ENCODE peak calls at places on chromosomes 12 and 14, in six cellular contexts. Q is amniotic stem cell, J is nucleus accumbens, H is NCI-H446, X is cardiac fibroblast, B is NCI-H748 treated with DMSO at 0.1 percent for 48 hours. C is an unnamed sample.

GRCh38 chr12:11953523-11953922 is 117.2 kb upstream of the BCL2L14 start:
- DNase-seq in Q (no peak), J (no peak), H (peak), X (no peak), B (no peak), C (no peak)

GRCh38 chr14:26525057-26525456 is 72.8 kb downstream of the NOVA1 start:
- DNase-seq in Q (no peak), J (no peak), H (no peak), X (peak), B (no peak), C (no peak)

GRCh38 chr12:25463005-25463404 is 90.1 kb downstream of the LMNTD1 start:
- DNase-seq in Q (no peak), J (no peak), H (no peak), X (no peak), B (no peak), C (no peak)

GRCh38 chr12:94615284-94616216 is 34.8 kb downstream of the TMCC3 start:
- DNase-seq in Q (no peak), J (no peak), H (peak), X (peak), B (no peak), C (peak)

GRCh38 chr12:63294327-63294632 is 143.3 kb upstream of the AVPR1A start:
- DNase-seq in Q (peak), J (no peak), H (no peak), X (peak), B (no peak), C (peak)

GRCh38 chr12:131540138-131540623 is 170.7 kb upstream of the SFSWAP start:
- DNase-seq in Q (no peak), J (no peak), H (no peak), X (no peak), B (no peak), C (no peak)

GRCh38 chr12:132275110-132275531 is 54.3 kb downstream of the GALNT9 start:
- DNase-seq in Q (no peak), J (no peak), H (peak), X (peak), B (peak), C (peak)

GRCh38 chr14:91964724-91965123 is 17.2 kb upstream of the FBLN5 start:
- DNase-seq in Q (no peak), J (no peak), H (no peak), X (no peak), B (no peak), C (no peak)

GRCh38 chr12:63940295-63940997 is 95.9 kb downstream of the SRGAP1 start:
- DNase-seq in Q (no peak), J (no peak), H (peak), X (peak), B (no peak), C (peak)

GRCh38 chr12:5494343-5494742 is 62.4 kb downstream of the NTF3 start:
- DNase-seq in Q (no peak), J (no peak), H (no peak), X (no peak), B (no peak), C (no peak)

GRCh38 chr14:29529418-29529817 is 398.2 kb downstream of the PRKD1 start:
- DNase-seq in Q (no peak), J (no peak), H (peak), X (peak), B (no peak), C (peak)

GRCh38 chr14:101491841-101492240 is 69.5 kb upstream of the DIO3 start:
- DNase-seq in Q (no peak), J (no peak), H (no peak), X (no peak), B (no peak), C (no peak)

GRCh38 chr12:131122631-131123030 is 168.9 kb downstream of the ADGRD1 start:
- DNase-seq in Q (no peak), J (no peak), H (no peak), X (no peak), B (no peak), C (no peak)

GRCh38 chr12:49750027-49750977 is 8.9 kb downstream of the TMBIM6 start:
- DNase-seq in Q (no peak), J (no peak), H (no peak), X (peak), B (no peak), C (peak)

GRCh38 chr14:99728981-99729451 is 44.9 kb downstream of the CYP46A1 start:
- DNase-seq in Q (no peak), J (no peak), H (no peak), X (no peak), B (no peak), C (no peak)

GRCh38 chr14:99316281-99317163 is 44.5 kb upstream of the BCL11B start:
- DNase-seq in Q (no peak), J (no peak), H (no peak), X (no peak), B (no peak), C (no peak)

GRCh38 chr12:107329569-107330324 is 236.4 kb upstream of the CRY1 start:
- DNase-seq in Q (no peak), J (no peak), H (no peak), X (no peak), B (no peak), C (no peak)

GRCh38 chr14:61841145-61841544 is 78.9 kb downstream of the SNAPC1 start:
- DNase-seq in Q (no peak), J (no peak), H (no peak), X (peak), B (no peak), C (peak)

GRCh38 chr12:6547987-6548386 is 7.9 kb downstream of the IFFO1 start:
- DNase-seq in Q (peak), J (no peak), H (no peak), X (peak), B (no peak), C (peak)

GRCh38 chr12:115353467-115353866 is 669.5 kb upstream of the TBX3 start:
- DNase-seq in Q (no peak), J (no peak), H (no peak), X (no peak), B (no peak), C (no peak)

GRCh38 chr12:94872671-94873367 is 130.7 kb downstream of the NDUFA12 start:
- DNase-seq in Q (no peak), J (no peak), H (no peak), X (no peak), B (no peak), C (no peak)

GRCh38 chr12:13390381-13390856 is 193.9 kb downstream of the EMP1 start:
- DNase-seq in Q (peak), J (peak), H (peak), X (peak), B (no peak), C (peak)

GRCh38 chr12:113462117-113462774 is 9.4 kb downstream of the LHX5 start:
- DNase-seq in Q (peak), J (peak), H (peak), X (peak), B (peak), C (peak)

GRCh38 chr12:31726575-31726974 is 2.2 kb downstream of the AMN1 start:
- DNase-seq in Q (no peak), J (no peak), H (no peak), X (no peak), B (no peak), C (no peak)

GRCh38 chr12:132007041-132007440 is 57.3 kb downstream of the EP400 start:
- DNase-seq in Q (no peak), J (no peak), H (no peak), X (no peak), B (no peak), C (no peak)

GRCh38 chr14:73173092-73173735 is 36.9 kb downstream of the PSEN1 start:
- DNase-seq in Q (peak), J (no peak), H (peak), X (peak), B (no peak), C (peak)

GRCh38 chr12:1912580-1913376 is 5.7 kb downstream of the CACNA2D4 start:
- DNase-seq in Q (no peak), J (no peak), H (no peak), X (no peak), B (no peak), C (peak)

GRCh38 chr12:75480469-75480949 is at the start of gene GLIPR1:
- DNase-seq in Q (peak), J (no peak), H (peak), X (peak), B (no peak), C (peak)

GRCh38 chr14:96827310-96827709 is 30.1 kb downstream of the VRK1 start:
- DNase-seq in Q (no peak), J (no peak), H (no peak), X (no peak), B (no peak), C (no peak)

GRCh38 chr12:94458882-94459772 is 540 bp downstream of the CEP83 start:
- DNase-seq in Q (no peak), J (no peak), H (peak), X (peak), B (peak), C (no peak)

GRCh38 chr12:87150969-87151662 is 878.1 kb downstream of the C12orf50 start:
- DNase-seq in Q (no peak), J (no peak), H (no peak), X (no peak), B (no peak), C (no peak)

GRCh38 chr12:104188534-104188933 is 27.0 kb upstream of the TXNRD1 start:
- DNase-seq in Q (no peak), J (no peak), H (no peak), X (no peak), B (no peak), C (no peak)

GRCh38 chr12:114286145-114286544 is 119.8 kb downstream of the TBX5 start:
- DNase-seq in Q (no peak), J (no peak), H (no peak), X (no peak), B (no peak), C (no peak)

GRCh38 chr12:116771651-116772050 is 33.5 kb downstream of the RNFT2 start:
- DNase-seq in Q (no peak), J (no peak), H (no peak), X (no peak), B (no peak), C (peak)

GRCh38 chr14:105806568-105806967 is 280.2 kb downstream of the TMEM121 start:
- DNase-seq in Q (no peak), J (no peak), H (no peak), X (no peak), B (no peak), C (no peak)

GRCh38 chr12:103956515-103957027 is 9.1 kb upstream of the TDG start:
- DNase-seq in Q (no peak), J (no peak), H (peak), X (no peak), B (no peak), C (no peak)

C was measured in endothelial cell of umbilical vein.